ENCODE peak calls at places on chromosomes 6 and 20, in ten cellular contexts. R is GM12878; A is fibroblast of mammary gland; U is heart left ventricle; N is stimulated activated CD4-positive, alpha-beta T cell treated with anti-CD3 and anti-CD28 coated beads, Interleukin-12 subunit alpha, Interleukin-12 subunit beta, amount 100 ng/mL, for 48 hours; G is esophagus squamous epithelium; B is T-helper 2 cell; H is NCI-H1105; W is testis; L is SJSA1. O is an unnamed sample.

GRCh38 chr6:37779902-37780628 is 39.5 kb upstream of the ZFAND3 start:
- DNase-seq in R (no peak), A (no peak), U (peak), N (no peak), G (no peak), B (no peak), H (no peak), W (no peak), L (no peak), O (no peak)

GRCh38 chr6:34484899-34485298 is 19.0 kb downstream of the PACSIN1 start:
- DNase-seq in R (peak), A (no peak), U (no peak), N (peak), G (no peak), B (no peak), H (no peak), W (no peak), L (no peak), O (peak)

GRCh38 chr6:84521419-84522001 is 242.9 kb downstream of the TBX18 start:
- DNase-seq in R (no peak), A (peak), U (no peak), N (no peak), G (no peak), B (no peak), H (no peak), W (no peak), L (no peak), O (no peak)

GRCh38 chr6:30842754-30843610 is 41.3 kb upstream of the DDR1 start:
- DNase-seq in R (no peak), A (no peak), U (no peak), N (no peak), G (no peak), B (no peak), H (no peak), W (peak), L (no peak), O (no peak)

GRCh38 chr20:3802524-3803239 is 6.6 kb downstream of the CDC25B start:
- DNase-seq in R (no peak), A (no peak), U (no peak), N (no peak), G (no peak), B (no peak), H (no peak), W (no peak), L (no peak), O (no peak)

GRCh38 chr6:163180874-163181541 is 233.5 kb upstream of the QKI start:
- DNase-seq in R (no peak), A (peak), U (peak), N (no peak), G (no peak), B (no peak), H (no peak), W (peak), L (peak), O (no peak)

GRCh38 chr6:164398647-164399046 is 910.8 kb downstream of the C6orf118 start:
- DNase-seq in R (no peak), A (no peak), U (no peak), N (no peak), G (no peak), B (no peak), H (no peak), W (no peak), L (no peak), O (no peak)

GRCh38 chr6:138387577-138388368 is 10.1 kb downstream of the SMIM28 start:
- DNase-seq in R (no peak), A (no peak), U (no peak), N (no peak), G (no peak), B (no peak), H (peak), W (no peak), L (no peak), O (no peak)

GRCh38 chr6:68635706-68636513 is 828 bp downstream of the ADGRB3 start:
- DNase-seq in R (no peak), A (no peak), U (peak), N (no peak), G (no peak), B (no peak), H (peak), W (peak), L (peak), O (peak)

GRCh38 chr6:125077453-125077852 is 76.1 kb upstream of the TPD52L1 start:
- DNase-seq in R (no peak), A (no peak), U (no peak), N (no peak), G (no peak), B (no peak), H (no peak), W (no peak), L (no peak), O (no peak)

GRCh38 chr6:27297857-27298730 is 14.0 kb downstream of the POM121L2 start:
- DNase-seq in R (no peak), A (peak), U (no peak), N (peak), G (no peak), B (no peak), H (no peak), W (no peak), L (peak), O (no peak)

GRCh38 chr20:12721636-12722035 is 287.1 kb upstream of the SPTLC3 start:
- DNase-seq in R (no peak), A (no peak), U (no peak), N (no peak), G (no peak), B (no peak), H (no peak), W (no peak), L (no peak), O (no peak)

GRCh38 chr6:117487831-117488230 is 5.4 kb downstream of the DCBLD1 start:
- DNase-seq in R (no peak), A (peak), U (no peak), N (no peak), G (no peak), B (no peak), H (no peak), W (no peak), L (peak), O (no peak)

GRCh38 chr6:18425218-18425617 is 38.1 kb downstream of the RNF144B start:
- DNase-seq in R (no peak), A (no peak), U (no peak), N (no peak), G (no peak), B (no peak), H (no peak), W (no peak), L (no peak), O (no peak)

GRCh38 chr20:46151936-46152335 is 33.8 kb downstream of the CD40 start:
- DNase-seq in R (no peak), A (no peak), U (no peak), N (peak), G (no peak), B (no peak), H (no peak), W (no peak), L (no peak), O (no peak)

GRCh38 chr20:35489717-35490116 is 34.3 kb downstream of the CEP250 start:
- DNase-seq in R (no peak), A (no peak), U (no peak), N (no peak), G (no peak), B (no peak), H (no peak), W (no peak), L (no peak), O (no peak)

GRCh38 chr6:104995989-104996617 is 39.2 kb downstream of the LIN28B start:
- DNase-seq in R (no peak), A (peak), U (no peak), N (no peak), G (no peak), B (no peak), H (no peak), W (no peak), L (peak), O (no peak)

GRCh38 chr6:89411019-89411268 is 1.1 kb downstream of the RRAGD start:
- DNase-seq in R (no peak), A (no peak), U (no peak), N (no peak), G (no peak), B (no peak), H (no peak), W (peak), L (no peak), O (no peak)

O was measured in GM06990.